ENCODE peak calls at places on chromosomes 6 and 20, in six cellular contexts. B, W, L, N, J and F are unnamed samples.
A peak's percentile ranks its signal among the peaks of the same experiment; 100 is the strongest.

GRCh38 chr6:121247386-121247785 is 86.9 kb downstream of the TBC1D32 start:
- DNase-seq in W (no peak), N (no peak), B (no peak), J (no peak), L (no peak), F (no peak)

GRCh38 chr6:165985281-165985925 is 182.2 kb downstream of the TBXT start:
- DNase-seq in L (no peak), N (no peak), W (no peak), J (no peak), B (no peak), F (no peak)

GRCh38 chr6:131029661-131030297 is 33.3 kb downstream of the EPB41L2 start:
- DNase-seq in L (no peak), J (peak; percentile 30), B (no peak), W (peak; percentile 34), N (no peak), F (no peak)

GRCh38 chr6:154895841-154896240 is 99.3 kb upstream of the TIAM2 start:
- DNase-seq in L (no peak), J (no peak), W (no peak), N (no peak), B (no peak), F (no peak)

GRCh38 chr6:19297880-19298279 is 539.3 kb upstream of the ID4 start:
- DNase-seq in J (no peak), L (no peak), W (no peak), B (no peak), N (no peak), F (no peak)

GRCh38 chr20:56870271-56870670 is 241.2 kb downstream of the TFAP2C start:
- DNase-seq in L (no peak), N (no peak), J (no peak), W (no peak), B (no peak), F (no peak)

GRCh38 chr20:34927736-34928135 is 27.9 kb downstream of the GSS start:
- DNase-seq in J (no peak), N (no peak), W (no peak), B (no peak), L (no peak), F (no peak)

GRCh38 chr6:19643713-19644112 is 193.5 kb upstream of the ID4 start:
- DNase-seq in J (no peak), L (no peak), W (no peak), B (no peak), N (no peak), F (no peak)

GRCh38 chr6:37657117-37657886 is 40.4 kb downstream of the MDGA1 start:
- DNase-seq in N (no peak), L (peak; percentile 47), J (no peak), B (no peak), W (no peak), F (peak; percentile 8)

GRCh38 chr20:50327666-50328065 is 137.0 kb downstream of the CEBPB start:
- DNase-seq in B (no peak), J (no peak), W (no peak), L (no peak), N (no peak), F (no peak)

GRCh38 chr20:50328996-50329898 is 138.6 kb downstream of the CEBPB start:
- DNase-seq in B (peak; percentile 71), L (no peak), J (no peak), N (no peak), W (no peak), F (no peak)

GRCh38 chr20:50329981-50330503 is 139.4 kb downstream of the CEBPB start:
- DNase-seq in N (no peak), L (no peak), B (no peak), W (no peak), J (no peak), F (no peak)

GRCh38 chr20:50330504-50331313 is 140.1 kb downstream of the CEBPB start:
- DNase-seq in B (peak; percentile 79), L (no peak), W (no peak), N (no peak), J (no peak), F (no peak)

DNA sequence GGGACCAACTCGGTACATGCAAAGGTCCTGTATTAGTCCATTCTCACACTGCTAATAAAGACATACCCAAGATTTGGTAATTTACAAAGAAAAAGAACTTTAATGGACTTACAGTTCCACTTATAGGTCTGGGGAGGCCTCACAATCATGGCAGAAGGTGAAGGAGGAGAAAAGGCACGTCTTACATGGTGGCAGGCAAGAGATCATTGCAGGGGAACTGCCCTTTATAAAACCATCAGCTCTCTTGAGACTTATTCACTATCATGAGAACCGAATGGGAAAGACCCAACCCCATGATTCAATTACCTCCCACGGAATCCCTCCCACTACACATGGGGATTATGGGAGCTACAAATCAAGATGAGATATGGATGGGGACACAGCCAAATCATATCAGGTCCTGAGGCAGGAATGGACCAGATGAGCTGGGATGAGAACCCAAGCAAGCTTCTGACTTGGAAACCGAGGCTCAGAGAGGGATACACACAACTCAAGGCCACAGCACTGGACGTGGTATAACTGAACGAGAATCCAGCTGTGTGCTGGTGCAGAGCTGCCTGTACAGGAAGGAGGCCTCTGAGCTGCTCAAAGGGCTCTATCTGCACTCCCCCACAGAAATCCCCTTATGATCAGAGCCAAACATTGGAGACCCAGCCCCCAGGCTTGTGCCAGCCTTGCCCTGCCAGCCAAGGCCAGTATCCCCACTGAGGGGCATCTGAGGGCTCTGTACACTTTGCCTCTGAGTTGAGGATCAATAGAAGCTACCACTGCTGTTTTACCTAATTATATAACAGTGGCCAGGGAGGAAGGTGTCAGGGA is 137.7 kb downstream of the CEBPB start:
- DNase-seq in W (no peak), L (no peak), J (no peak), N (no peak), B (no peak), F (no peak)
- TF ChIP-seq YY1 in W (no peak), L (no peak), J (no peak), N (no peak), B (no peak), F (no peak)

DNA sequence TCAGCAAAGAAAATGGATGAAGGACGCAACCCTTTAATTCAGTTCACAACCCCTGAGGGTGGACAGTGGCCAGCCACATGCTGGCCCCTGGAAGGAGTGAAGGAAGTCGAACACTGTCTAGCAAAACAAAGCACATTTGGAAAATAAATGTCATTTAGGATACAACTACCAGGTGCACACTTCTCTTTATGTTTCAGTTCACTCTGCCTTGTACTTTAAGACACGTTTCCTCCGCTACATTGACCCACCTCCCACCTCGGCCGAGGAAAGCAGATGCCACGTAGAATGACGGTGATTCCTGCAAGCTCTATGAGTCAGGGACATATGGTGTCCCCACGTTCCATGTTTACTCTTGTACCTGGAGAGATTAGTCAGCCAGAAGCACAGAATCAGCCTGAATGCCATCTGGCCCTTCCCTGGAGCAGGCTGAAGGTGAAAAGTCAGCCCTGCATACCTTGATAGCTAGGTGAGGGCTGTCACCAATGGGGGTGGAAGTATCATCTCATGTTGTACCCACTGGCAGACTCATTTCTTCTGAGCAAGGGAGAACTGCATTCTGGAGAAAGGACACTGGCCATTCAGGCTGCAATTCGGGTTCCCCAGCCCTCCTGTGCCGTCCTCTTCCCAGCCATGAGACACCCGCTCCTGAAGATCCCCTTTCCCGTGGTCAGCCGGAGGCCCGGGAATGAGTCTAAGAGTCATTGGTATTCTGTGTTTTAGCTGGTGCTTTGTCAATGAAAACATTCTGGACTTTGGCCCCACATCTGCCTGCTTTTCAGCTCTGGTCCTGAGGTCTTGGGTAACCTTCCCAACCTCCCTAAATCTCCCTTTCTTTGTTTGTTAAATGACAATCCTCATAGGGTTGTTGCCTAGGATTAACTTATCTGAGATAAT is 60.6 kb downstream of the FOXA2 start:
- DNase-seq in B (peak; percentile 99), L (no peak), J (no peak), N (peak; percentile 34), W (no peak), F (no peak)
- TF ChIP-seq YY1 in B (peak; percentile 68), L (no peak), J (no peak), N (no peak), W (no peak), F (no peak)

GRCh38 chr6:9745476-9745875 is 669.4 kb downstream of the TFAP2A start:
- DNase-seq in L (no peak), N (no peak), J (no peak), B (no peak), W (no peak), F (no peak)
- TF ChIP-seq YY1 in L (no peak), N (no peak), J (no peak), B (no peak), W (no peak), F (no peak)

GRCh38 chr6:36618366-36619355 is 24.5 kb downstream of the SRSF3 start:
- DNase-seq in L (no peak), B (no peak), N (no peak), J (peak; percentile 44), W (no peak), F (no peak)
- TF ChIP-seq YY1 in L (no peak), B (no peak), N (no peak), J (no peak), W (no peak), F (no peak)

DNA sequence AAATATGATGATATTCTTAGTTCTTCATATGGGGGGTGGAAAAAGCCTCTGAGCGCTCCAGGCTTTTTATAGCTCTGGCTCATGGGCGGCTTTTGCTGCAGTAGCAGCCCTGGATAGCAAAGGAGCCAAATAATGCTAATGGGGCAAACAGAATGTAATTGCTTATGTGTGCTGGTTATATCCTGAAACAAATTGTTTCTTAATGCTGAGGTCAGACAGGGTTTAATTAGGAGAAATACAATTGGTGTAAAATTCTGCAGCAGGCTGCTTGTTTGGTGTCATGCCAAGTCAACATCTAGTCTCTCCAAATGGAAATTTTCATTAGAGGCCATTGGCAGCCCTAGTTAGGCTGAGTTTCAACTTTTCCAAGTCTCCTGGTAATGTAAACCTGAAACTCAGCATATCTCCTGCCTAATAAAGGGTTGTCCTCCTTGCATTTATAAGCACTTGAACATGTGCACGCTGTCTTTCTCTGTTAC is 530.1 kb upstream of the NOX3 start:
- DNase-seq in J (no peak), B (no peak), N (no peak), W (no peak), L (no peak), F (no peak)
- TF ChIP-seq YY1 in J (no peak), B (no peak), N (no peak), W (no peak), L (no peak), F (no peak)